ENCODE peak calls at places on chromosome 5, in ten cellular contexts. G is suprapubic skin, F is gastrocnemius medialis, P is ovary, L is heart left ventricle, X is A549, M is breast epithelium, I is Peyer's patch, W is spleen, N is stomach. B is an unnamed sample.

GRCh38 chr5:58773744-58774441 is 191.0 kb downstream of the RAB3C start:
- DNase-seq in N (peak), W (no peak), G (no peak), P (peak), L (peak), F (no peak), X (no peak), I (no peak), M (no peak), B (no peak)

GRCh38 chr5:39523821-39524220 is 99.0 kb upstream of the DAB2 start:
- DNase-seq in I (no peak), N (no peak), P (no peak), L (no peak), W (no peak), F (no peak), M (no peak), G (no peak), X (no peak), B (no peak)

GRCh38 chr5:63831381-63831780 is 130.9 kb downstream of the HTR1A start:
- DNase-seq in N (no peak), L (no peak), F (no peak), W (no peak), G (no peak), P (no peak), M (no peak), X (no peak), I (no peak), B (no peak)

GRCh38 chr5:58545912-58546311 is 37.0 kb upstream of the RAB3C start:
- DNase-seq in N (no peak), F (no peak), P (no peak), G (no peak), L (no peak), X (peak), I (no peak), M (no peak), W (no peak), B (no peak)

GRCh38 chr5:135332519-135333150 is 66.4 kb downstream of the MACROH2A1 start:
- DNase-seq in X (peak), M (no peak), N (no peak), W (no peak), G (no peak), P (no peak), F (no peak), I (no peak), L (no peak), B (no peak)

GRCh38 chr5:76178913-76179312 is 95.7 kb downstream of the SV2C start:
- DNase-seq in M (no peak), P (no peak), G (no peak), W (no peak), L (no peak), I (no peak), F (no peak), X (no peak), N (no peak), B (no peak)

GRCh38 chr5:126234563-126235195 is 188.5 kb upstream of the GRAMD2B start:
- DNase-seq in X (peak), G (no peak), I (no peak), M (no peak), L (no peak), F (no peak), N (no peak), P (no peak), W (no peak), B (no peak)

GRCh38 chr5:1006656-1007071 is 1.9 kb upstream of the NKD2 start:
- DNase-seq in N (peak), G (no peak), L (peak), X (no peak), P (peak), I (peak), W (peak), M (no peak), F (no peak), B (peak)

GRCh38 chr5:170603101-170603500 is 99.3 kb downstream of the KCNIP1 start:
- DNase-seq in G (no peak), W (no peak), F (no peak), I (no peak), M (no peak), P (no peak), X (no peak), L (no peak), N (no peak), B (no peak)

GRCh38 chr5:151589878-151590570 is 1.1 kb downstream of the FAT2 start:
- DNase-seq in X (no peak), F (no peak), I (no peak), P (no peak), N (no peak), G (no peak), L (no peak), M (no peak), W (no peak), B (no peak)

GRCh38 chr5:181140766-181141165 is 6.6 kb upstream of the OR2V2 start:
- DNase-seq in L (no peak), N (no peak), G (no peak), W (no peak), X (no peak), M (no peak), I (no peak), F (no peak), P (no peak), B (peak)

GRCh38 chr5:178347956-178348355 is 115.4 kb upstream of the PHYKPL start:
- DNase-seq in M (no peak), P (no peak), X (no peak), G (no peak), W (no peak), N (no peak), L (peak), I (no peak), F (no peak), B (no peak)

GRCh38 chr5:76489877-76490688 is 87.0 kb downstream of the IQGAP2 start:
- DNase-seq in W (no peak), G (no peak), P (no peak), F (no peak), I (no peak), M (no peak), N (no peak), L (no peak), X (no peak), B (no peak)

GRCh38 chr5:176364765-176365662 is at the start of gene ARL10:
- DNase-seq in P (peak), I (peak), W (peak), F (no peak), N (no peak), X (no peak), G (no peak), L (peak), M (no peak), B (no peak)

GRCh38 chr5:113663879-113664278 is 150.4 kb downstream of the YTHDC2 start:
- DNase-seq in X (peak), W (no peak), L (no peak), M (no peak), P (no peak), N (peak), F (no peak), G (no peak), I (no peak), B (no peak)

DNA sequence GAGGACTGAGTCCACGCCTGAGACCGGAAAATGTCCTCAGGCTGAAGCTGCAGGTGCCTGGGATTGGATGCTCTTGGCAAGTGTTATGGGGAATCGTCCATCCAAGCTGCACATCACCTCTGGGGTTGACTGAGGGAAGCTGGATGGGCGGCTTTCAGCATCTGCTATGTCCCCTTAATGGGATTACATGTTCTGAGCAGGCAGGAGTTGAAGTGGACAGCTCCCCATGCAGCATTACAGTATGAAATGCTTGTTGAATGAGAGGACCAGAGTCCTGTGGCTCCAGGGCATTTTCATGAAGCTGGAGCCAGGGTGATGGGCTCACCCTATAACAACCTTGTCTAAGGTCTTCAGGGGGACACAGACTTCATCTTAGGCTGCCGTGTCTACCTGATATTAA is 270.9 kb downstream of the HSPA4 start:
- DNase-seq in W (peak), L (no peak), N (no peak), F (no peak), I (no peak), G (no peak), X (no peak), M (no peak), P (no peak), B (no peak)
- H3K4me3 ChIP-seq in W (no peak), L (no peak), N (no peak), F (no peak), I (no peak), G (no peak), X (no peak), M (no peak), P (no peak), B (no peak)

DNA sequence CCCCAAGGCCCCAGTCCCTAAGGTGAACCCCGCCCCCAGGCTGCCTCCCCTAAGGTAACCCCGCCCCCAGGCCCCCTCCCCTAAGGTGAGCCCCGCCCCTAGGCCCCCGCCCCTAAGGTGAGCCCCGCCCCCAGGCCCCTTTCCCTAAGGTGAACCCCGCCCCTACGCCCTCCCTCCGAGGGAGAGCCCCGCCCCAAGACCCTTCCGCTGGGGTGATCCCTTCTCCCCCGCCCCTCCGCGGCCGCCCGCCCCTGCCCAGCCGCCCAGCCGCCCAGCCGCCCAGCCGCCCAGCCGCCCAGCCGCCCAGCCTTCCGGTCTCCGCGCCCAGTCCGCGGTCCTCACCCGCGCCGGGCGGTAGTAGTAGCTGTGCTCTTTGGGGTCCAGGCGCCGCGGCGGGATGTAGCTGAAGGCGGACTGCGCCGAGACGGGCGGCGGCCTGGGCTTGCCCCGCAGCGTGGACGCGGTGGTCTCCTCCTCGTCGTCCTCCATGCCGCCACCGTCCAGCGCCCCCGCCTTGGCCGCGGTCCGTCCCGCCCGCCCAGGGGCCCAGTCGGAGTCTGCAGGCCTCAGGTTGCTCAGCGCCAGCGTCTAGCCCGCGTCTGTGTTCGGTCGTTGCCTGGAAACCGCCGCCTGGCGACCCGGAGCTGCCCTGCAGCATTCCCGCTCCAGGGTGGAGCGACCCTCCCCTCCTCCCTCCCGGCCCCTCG is at the start of gene CFAP90:
- DNase-seq in P (peak), M (peak), W (peak), X (no peak), N (peak), L (peak), I (peak), F (no peak), G (peak), B (no peak)
- TF ChIP-seq CTCF in P (peak), M (peak), W (no peak), X (no peak), N (no peak), L (peak), I (no peak), F (no peak), G (no peak), B (no peak)

DNA sequence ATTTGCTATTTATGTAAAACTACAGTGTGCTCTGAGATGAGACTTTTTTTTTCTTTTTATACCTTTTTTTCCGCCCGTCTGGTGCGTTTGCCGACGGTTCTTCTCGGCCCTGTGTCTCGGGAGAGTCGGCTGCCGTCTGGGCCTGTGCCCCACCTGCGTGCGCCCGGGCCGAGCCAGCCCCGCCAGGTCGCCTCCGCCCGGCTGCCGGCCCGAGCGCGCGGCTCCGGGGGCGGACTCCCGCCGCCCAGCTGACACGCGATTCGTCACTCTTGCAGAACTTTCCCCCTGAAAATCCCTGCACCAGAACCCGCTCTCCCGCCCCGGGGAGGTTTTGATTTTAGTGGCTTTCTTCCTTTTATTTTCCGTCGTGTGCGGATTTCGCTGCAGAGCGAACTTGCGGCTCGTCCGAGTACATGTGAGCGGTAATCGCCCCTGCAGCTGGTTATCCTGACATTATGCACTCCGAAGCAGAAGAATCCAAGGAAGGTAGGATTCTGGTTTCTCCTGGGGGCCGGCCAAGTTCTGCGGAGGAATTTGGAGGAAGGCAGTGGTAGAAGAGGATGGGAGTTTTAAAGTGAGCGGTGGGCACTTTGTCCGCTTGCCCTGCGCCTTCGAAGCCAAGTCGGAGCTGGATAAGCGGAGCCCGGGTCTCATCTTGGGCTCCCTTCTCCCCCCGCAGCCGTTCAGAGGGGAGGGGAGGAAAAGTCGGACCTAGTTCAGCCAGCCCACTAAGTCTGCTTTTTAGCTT is at the start of gene TNFAIP8:
- DNase-seq in N (peak), X (no peak), M (peak), I (peak), F (no peak), W (peak), P (peak), G (peak), L (peak), B (peak)
- TF ChIP-seq POLR2A in N (no peak), X (no peak), M (no peak), I (no peak), F (no peak), W (no peak), P (no peak), G (peak), L (peak), B (no peak)

DNA sequence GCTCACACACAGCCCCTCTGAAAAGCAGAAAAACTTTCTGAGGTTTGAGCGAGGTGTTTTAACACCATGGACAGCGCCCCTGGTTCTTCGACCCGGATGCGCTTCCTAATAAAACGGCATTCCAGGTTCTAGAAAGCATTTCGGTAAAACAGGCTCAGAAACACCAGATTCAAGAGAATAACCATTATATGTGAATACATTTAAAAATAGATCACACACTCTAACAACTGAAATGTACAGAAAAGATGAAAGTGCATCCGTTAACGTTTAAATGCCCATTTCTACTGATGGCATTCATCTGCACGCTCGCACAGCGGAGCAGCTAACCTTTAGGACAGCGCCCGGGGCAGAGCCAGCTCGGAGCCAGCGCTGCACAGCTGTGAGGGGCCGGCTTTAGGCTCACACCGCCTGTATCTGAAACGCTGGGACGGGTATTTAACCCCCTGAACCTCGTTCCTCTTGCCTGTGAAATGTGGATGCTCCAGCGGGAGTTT is 26.3 kb upstream of the TENT4A start:
- DNase-seq in G (no peak), P (peak), W (no peak), L (no peak), M (no peak), F (no peak), I (no peak), X (no peak), N (no peak), B (no peak)
- H3K4me3 ChIP-seq in G (no peak), P (no peak), W (peak), L (no peak), M (peak), F (no peak), I (peak), X (no peak), N (peak), B (no peak)

GRCh38 chr5:31434898-31435297 is 97.0 kb downstream of the DROSHA start:
- DNase-seq in F (no peak), X (no peak), M (no peak), N (no peak), I (no peak), P (no peak), G (no peak), W (no peak), L (no peak), B (no peak)

GRCh38 chr5:31435730-31436129 is 96.2 kb downstream of the DROSHA start:
- DNase-seq in L (no peak), G (no peak), P (no peak), N (no peak), F (no peak), X (no peak), W (no peak), I (no peak), M (no peak), B (no peak)

GRCh38 chr5:31433229-31433628 is 98.7 kb downstream of the DROSHA start:
- DNase-seq in F (no peak), N (no peak), I (no peak), M (no peak), G (no peak), L (no peak), P (no peak), X (no peak), W (no peak), B (no peak)
- TF ChIP-seq CTCF in F (no peak), N (no peak), I (no peak), M (no peak), G (no peak), L (no peak), P (no peak), X (no peak), W (no peak), B (no peak)

GRCh38 chr5:129094924-129095797 is 612 bp downstream of the ISOC1 start:
- DNase-seq in N (peak), W (peak), G (peak), P (peak), L (peak), F (peak), X (peak), I (peak), M (peak), B (peak)
- TF ChIP-seq POLR2A in N (no peak), W (no peak), G (no peak), P (no peak), L (no peak), F (peak), X (no peak), I (peak), M (no peak), B (no peak)

DNA sequence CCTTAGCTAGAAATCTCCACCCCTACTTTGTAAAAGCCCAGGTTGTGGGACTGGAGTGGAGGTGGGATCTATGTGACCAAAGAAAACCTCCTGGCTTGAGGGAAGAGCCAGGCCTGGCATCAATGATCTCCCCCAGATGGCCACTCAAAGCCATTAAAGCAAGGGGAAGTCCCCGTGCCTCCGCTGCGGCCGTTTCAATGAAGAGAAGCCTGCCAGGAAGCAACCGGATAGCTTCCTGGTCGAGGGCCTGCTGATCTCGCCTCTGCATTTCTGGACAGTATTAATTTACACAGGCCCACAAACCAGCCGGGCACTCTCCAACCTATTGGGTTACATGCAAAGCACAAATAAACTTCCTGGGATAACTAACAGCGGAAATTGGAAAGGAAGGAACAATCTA is 160.5 kb upstream of the MSX2 start:
- DNase-seq in G (no peak), M (no peak), W (no peak), P (no peak), L (no peak), I (no peak), X (no peak), F (peak), N (peak), B (no peak)
- H3K4me3 ChIP-seq in G (no peak), M (no peak), W (no peak), P (no peak), L (no peak), I (no peak), X (no peak), F (no peak), N (no peak), B (no peak)

DNA sequence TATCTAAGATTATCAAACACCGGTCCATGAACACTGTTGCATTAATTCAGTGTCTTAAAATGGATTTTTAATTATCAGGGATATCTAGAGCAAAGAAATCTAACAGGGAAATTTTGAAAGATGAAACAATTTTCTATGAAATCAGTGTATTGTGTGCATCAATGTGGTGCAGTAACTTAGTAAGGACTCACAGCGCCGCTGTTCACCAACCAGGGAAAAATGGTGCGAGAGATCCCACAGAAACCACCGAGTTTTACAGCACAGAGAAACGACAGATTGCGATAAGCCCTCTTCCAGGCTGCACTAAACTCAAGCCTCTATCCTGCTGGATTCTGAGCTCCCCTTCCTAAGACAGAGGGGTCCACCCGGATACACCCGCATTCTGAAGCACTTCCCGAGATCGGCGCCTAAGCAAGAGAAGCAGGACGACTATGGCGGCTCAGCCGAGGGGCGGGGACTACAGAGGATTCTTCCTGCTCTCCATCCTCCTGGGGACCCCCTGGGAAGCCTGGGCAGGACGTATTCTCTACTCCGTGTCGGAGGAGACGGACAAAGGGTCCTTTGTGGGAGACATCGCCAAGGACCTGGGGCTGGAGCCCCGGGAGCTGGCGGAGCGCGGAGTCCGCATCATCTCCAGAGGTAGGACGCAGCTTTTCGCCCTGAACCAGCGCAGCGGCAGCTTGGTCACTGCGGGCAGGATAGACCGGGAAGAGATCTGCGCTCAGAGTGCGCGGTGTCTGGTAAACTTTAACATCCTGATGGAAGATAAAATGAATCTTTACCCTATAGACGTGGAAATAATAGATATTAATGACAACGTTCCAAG is at the start of gene PCDHGA7:
- DNase-seq in L (no peak), I (no peak), G (no peak), X (peak), W (no peak), P (no peak), N (no peak), M (no peak), F (no peak), B (no peak)
- TF ChIP-seq CTCF in L (peak), I (no peak), G (no peak), X (peak), W (no peak), P (no peak), N (no peak), M (no peak), F (peak), B (no peak)

B was measured in lower leg skin.